ENCODE peak calls at places on chromosomes 3 and 15, in nine cellular contexts. F is uterus, I is HCT116, E is adrenal gland, J is body of pancreas, L is tibial nerve, G is stomach, M is Peyer's patch, C is endothelial cell of umbilical vein. K is an unnamed sample.

GRCh38 chr3:37493485-37494080 is 319.2 kb upstream of the LRRFIP2 start:
- DNase-seq in L (no peak), J (no peak), I (no peak), C (no peak), E (no peak), G (no peak), M (no peak), F (no peak), K (no peak)

GRCh38 chr15:69501456-69501855 is 48.8 kb downstream of the RPLP1 start:
- DNase-seq in I (no peak), C (no peak), J (no peak), M (no peak), G (no peak), L (no peak), F (no peak), E (peak), K (no peak)

GRCh38 chr3:60555704-60556340 is 695.4 kb downstream of the FHIT start:
- DNase-seq in F (no peak), L (no peak), E (no peak), I (no peak), J (no peak), C (no peak), G (no peak), M (no peak), K (no peak)

GRCh38 chr3:192804502-192804901 is 77.2 kb upstream of the FGF12 start:
- DNase-seq in L (no peak), G (no peak), J (no peak), C (no peak), M (no peak), I (no peak), E (no peak), F (no peak), K (no peak)

GRCh38 chr3:151283907-151284461 is 5.6 kb upstream of the P2RY14 start:
- DNase-seq in E (no peak), L (no peak), C (peak), I (no peak), F (peak), G (peak), M (no peak), J (no peak), K (no peak)

GRCh38 chr3:37621771-37622170 is 239.9 kb upstream of the CTDSPL start:
- DNase-seq in G (no peak), M (no peak), I (no peak), F (no peak), E (no peak), C (no peak), J (no peak), L (no peak), K (no peak)

GRCh38 chr3:127073931-127074820 is 91.3 kb downstream of the PLXNA1 start:
- DNase-seq in M (no peak), J (no peak), G (no peak), I (no peak), F (no peak), E (no peak), C (peak), L (no peak), K (no peak)

GRCh38 chr3:194439915-194440550 is 41.0 kb upstream of the GP5 start:
- DNase-seq in J (no peak), G (no peak), I (no peak), L (no peak), E (no peak), M (no peak), F (no peak), C (no peak), K (no peak)

GRCh38 chr15:25170781-25171110 is 216.0 kb downstream of the SNRPN start:
- DNase-seq in L (no peak), I (no peak), G (peak), C (no peak), F (no peak), E (peak), M (peak), J (peak), K (no peak)

GRCh38 chr15:69823223-69823907 is 274.4 kb downstream of the TLE3 start:
- DNase-seq in L (no peak), E (no peak), I (peak), G (no peak), M (no peak), F (no peak), J (no peak), C (peak), K (no peak)

GRCh38 chr15:100880139-100880896 is 687 bp downstream of the ALDH1A3 start:
- DNase-seq in I (no peak), E (no peak), F (no peak), L (no peak), J (no peak), M (no peak), G (no peak), C (no peak), K (no peak)

GRCh38 chr3:128573707-128574162 is 76.9 kb downstream of the RPN1 start:
- DNase-seq in G (no peak), C (peak), M (no peak), E (no peak), J (no peak), F (no peak), I (no peak), L (no peak), K (no peak)

GRCh38 chr15:28051920-28052633 is 47.0 kb downstream of the OCA2 start:
- DNase-seq in C (no peak), G (no peak), E (no peak), L (no peak), M (no peak), J (no peak), I (no peak), F (no peak), K (no peak)

GRCh38 chr3:124063168-124063909 is 71.4 kb upstream of the ROPN1 start:
- DNase-seq in L (no peak), I (no peak), E (peak), G (no peak), F (peak), J (no peak), C (peak), M (no peak), K (no peak)

GRCh38 chr3:61892881-61893280 is 331.5 kb downstream of the PTPRG start:
- DNase-seq in I (no peak), C (no peak), L (no peak), E (no peak), G (no peak), J (no peak), M (no peak), F (no peak), K (no peak)

GRCh38 chr3:80559701-80560100 is 791.9 kb upstream of the ROBO1 start:
- DNase-seq in M (no peak), C (no peak), J (no peak), F (no peak), L (no peak), I (no peak), G (no peak), E (no peak), K (no peak)

GRCh38 chr15:60797444-60798040 is 318.6 kb upstream of the ICE2 start:
- DNase-seq in G (no peak), M (no peak), I (no peak), F (no peak), E (no peak), C (no peak), L (no peak), J (no peak), K (no peak)

GRCh38 chr15:70025413-70026296 is 72.1 kb downstream of the TLE3 start:
- DNase-seq in F (no peak), E (no peak), G (no peak), L (no peak), M (no peak), J (no peak), I (no peak), C (no peak), K (peak)

GRCh38 chr3:191300422-191300821 is 28.8 kb upstream of the CCDC50 start:
- DNase-seq in J (no peak), E (no peak), M (no peak), C (no peak), F (no peak), G (no peak), L (no peak), I (no peak), K (no peak)

GRCh38 chr3:8660271-8660731 is 15.7 kb upstream of the SSUH2 start:
- DNase-seq in M (no peak), C (peak), J (no peak), E (no peak), F (no peak), I (no peak), G (peak), L (no peak), K (no peak)

GRCh38 chr3:112086857-112087524 is 802 bp downstream of the C3orf52 start:
- DNase-seq in G (no peak), J (no peak), F (no peak), M (no peak), L (no peak), C (no peak), E (no peak), I (peak), K (no peak)

GRCh38 chr3:72334681-72335457 is 513.4 kb downstream of the SHQ1 start:
- DNase-seq in G (no peak), I (no peak), M (no peak), F (no peak), C (no peak), J (no peak), L (no peak), E (peak), K (no peak)

GRCh38 chr3:185989511-185989910 is 51.7 kb upstream of the TRA2B start:
- DNase-seq in J (no peak), C (no peak), I (no peak), L (no peak), E (no peak), G (no peak), F (no peak), M (no peak), K (no peak)

GRCh38 chr3:4995500-4996053 is 16.3 kb downstream of the BHLHE40 start:
- DNase-seq in M (no peak), L (no peak), I (peak), G (no peak), C (no peak), J (no peak), E (peak), F (no peak), K (peak)

GRCh38 chr3:194640829-194641228 is 7.6 kb upstream of the TMEM44 start:
- DNase-seq in E (peak), M (no peak), G (no peak), C (peak), I (peak), J (no peak), F (no peak), L (no peak), K (no peak)

GRCh38 chr3:63076357-63076756 is 201.1 kb upstream of the CADPS start:
- DNase-seq in J (no peak), E (no peak), L (no peak), I (no peak), G (no peak), C (no peak), M (no peak), F (no peak), K (no peak)

GRCh38 chr3:44554626-44555592 is at the start of gene ZKSCAN7:
- DNase-seq in I (no peak), L (peak), G (peak), F (peak), E (peak), J (peak), M (peak), C (peak), K (peak)

GRCh38 chr3:194785315-194785714 is 99.6 kb downstream of the FAM43A start:
- DNase-seq in C (peak), M (no peak), I (no peak), J (no peak), L (no peak), E (no peak), G (no peak), F (no peak), K (no peak)

DNA sequence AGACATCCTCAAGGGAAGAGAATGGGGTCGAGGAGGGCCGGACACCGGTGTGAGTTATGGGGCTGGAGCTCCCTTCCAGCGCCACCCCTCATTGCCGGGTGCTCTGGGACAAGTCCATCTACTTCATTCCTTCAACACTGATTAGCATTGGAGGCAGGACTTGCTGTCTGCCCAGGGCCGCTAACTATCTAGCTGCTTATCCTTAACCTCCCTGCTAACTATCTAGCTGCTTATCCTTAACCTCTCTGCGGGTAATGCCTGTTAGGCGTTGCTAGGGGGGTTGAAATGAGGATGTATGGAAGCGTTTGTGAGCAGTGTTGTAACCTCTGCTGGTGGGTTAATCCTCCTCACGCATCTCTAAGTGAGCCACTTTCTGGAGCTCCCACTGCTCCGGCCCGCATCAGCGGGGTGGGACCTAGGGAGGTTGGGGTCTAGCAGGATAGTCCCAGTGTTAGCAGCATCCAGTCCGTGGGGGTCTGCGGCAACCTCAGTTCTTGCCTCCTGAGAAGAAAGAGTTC is 10.9 kb upstream of the CHAC1 start:
- DNase-seq in C (no peak), F (no peak), J (no peak), G (no peak), M (no peak), I (no peak), L (no peak), E (no peak), K (no peak)
- H3K4me3 ChIP-seq in C (peak), F (peak), J (no peak), G (peak), M (peak), I (peak), L (peak), E (no peak), K (peak)

DNA sequence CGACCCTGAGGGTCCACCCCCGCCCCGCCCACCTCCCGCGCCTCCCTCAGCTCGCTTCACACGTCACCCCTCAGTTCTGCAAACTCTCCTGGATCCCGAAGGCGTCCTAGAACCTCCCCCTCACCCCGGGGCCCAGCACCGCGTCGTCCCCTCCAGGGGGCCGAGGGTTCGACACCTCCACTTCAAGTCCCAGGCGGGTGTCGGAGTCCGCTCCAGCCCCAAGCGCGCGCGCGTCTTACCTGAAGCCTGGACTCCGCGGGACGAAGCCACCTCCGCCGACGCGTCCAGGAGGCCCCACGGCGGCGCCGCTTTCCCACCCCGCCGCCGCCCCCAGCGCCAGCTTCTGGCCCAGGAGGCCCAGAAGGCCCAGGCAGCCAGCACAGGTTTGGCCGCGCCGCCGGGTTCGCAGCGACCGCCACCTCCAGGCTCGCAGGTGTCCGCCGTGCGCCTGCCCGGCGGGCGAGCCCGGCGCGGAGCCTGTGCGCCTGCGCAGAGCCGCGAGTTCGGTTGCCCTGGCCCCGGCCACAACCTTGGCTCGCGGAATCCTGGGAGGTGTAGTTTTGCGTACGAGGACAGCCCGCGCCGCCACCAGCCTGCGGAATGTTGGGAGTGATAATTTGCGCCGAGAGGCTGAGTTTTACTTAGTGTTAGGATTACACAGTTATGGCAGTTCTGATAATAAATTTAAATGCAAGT is at the start of gene POMGNT2:
- DNase-seq in C (peak), J (peak), F (peak), M (peak), E (peak), L (peak), I (peak), G (peak), K (peak)
- TF ChIP-seq POLR2A in C (no peak), J (peak), F (peak), M (no peak), E (peak), L (peak), I (peak), G (no peak), K (peak)

GRCh38 chr15:77654975-77655374 is 22.3 kb upstream of the LINGO1 start:
- DNase-seq in M (no peak), J (no peak), G (no peak), L (no peak), F (no peak), C (no peak), I (peak), E (no peak), K (no peak)
- TF ChIP-seq CTCF in M (no peak), J (peak), G (no peak), L (no peak), F (no peak), C (peak), I (peak), E (peak), K (no peak)

GRCh38 chr15:68420186-68420684 is 11.7 kb downstream of the ITGA11 start:
- DNase-seq in M (no peak), I (no peak), L (no peak), J (no peak), F (peak), E (peak), G (no peak), C (no peak), K (no peak)
- H3K4me3 ChIP-seq in M (no peak), I (no peak), L (no peak), J (no peak), F (no peak), E (no peak), G (no peak), C (no peak), K (no peak)

DNA sequence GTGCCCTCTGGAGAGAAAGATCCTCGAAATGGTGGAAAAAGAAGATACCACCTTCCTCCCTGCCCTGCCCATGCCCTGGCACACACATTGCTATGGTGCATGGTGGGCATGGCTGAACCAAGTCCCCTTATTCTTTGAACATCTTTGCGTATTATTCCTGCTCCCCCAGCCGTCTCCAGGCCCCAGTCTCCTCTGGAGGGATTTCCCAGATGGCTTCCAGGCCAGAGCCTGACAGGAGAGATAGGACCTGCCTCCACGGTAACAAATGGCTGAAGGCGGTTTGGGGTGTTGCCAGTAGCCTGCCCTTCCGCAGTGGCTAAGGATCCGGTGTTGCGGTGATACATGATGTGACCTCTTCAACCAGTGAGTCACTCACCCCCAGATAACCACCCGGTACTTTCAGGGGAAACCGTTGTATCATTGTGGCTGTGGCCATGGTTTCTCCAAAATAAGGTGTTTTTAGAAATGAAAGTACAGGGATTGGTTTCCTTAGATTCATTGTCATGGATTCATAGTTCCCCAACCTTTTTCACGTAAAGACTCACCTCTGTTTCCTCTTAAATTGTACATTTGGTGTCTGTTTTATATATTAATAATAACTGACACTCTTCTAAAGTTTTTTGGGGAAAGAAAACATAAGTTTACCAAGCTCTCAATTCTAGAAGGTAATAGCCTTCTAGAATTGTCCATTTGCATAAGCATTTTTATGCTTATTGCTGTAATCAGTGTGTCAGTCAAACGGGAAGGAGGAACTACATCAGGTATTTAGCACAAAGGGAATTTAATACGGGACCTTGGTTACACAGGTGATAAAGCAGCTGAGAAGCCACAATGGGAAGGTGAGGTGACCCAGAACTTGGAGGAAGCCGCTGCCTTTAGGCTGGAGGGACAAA is 25.9 kb downstream of the SMAD3 start:
- DNase-seq in E (peak), J (peak), L (no peak), F (peak), G (peak), I (peak), M (peak), C (peak), K (peak)
- TF ChIP-seq POLR2A in E (no peak), J (no peak), L (no peak), F (no peak), G (no peak), I (no peak), M (no peak), C (peak), K (peak)

DNA sequence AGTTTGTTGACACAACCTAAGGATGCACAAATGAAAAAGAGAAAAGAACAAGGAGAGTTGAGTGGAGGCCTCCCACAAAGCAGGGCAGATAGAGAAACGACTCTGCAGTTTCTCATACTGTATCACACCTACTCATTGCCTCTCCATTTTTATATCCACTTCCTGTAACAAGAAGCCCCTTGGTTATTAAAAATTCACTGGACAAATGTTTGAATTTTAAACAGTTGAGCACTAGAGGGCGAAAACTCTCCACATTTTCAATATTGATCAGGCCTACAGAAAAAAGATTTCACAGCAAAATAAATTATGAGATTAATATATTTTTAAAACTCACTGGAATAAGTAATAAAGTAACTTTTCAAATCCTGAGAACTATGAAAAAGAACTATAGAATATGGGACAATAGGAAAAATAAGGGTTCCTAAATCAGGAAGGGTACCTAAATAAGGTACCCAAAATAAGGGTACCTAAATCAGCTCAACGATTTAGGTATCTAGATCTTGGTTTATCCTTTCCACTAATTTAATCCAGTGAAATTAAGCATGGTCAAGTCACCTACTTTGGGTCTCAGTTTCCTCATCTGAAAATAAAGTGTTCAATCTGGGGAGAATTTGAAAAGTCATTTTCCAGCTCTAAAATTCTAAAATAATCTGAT is 47.0 kb upstream of the PPIB start:
- DNase-seq in G (no peak), M (no peak), F (no peak), E (no peak), J (no peak), C (peak), L (no peak), I (peak), K (no peak)
- TF ChIP-seq CTCF in G (no peak), M (peak), F (peak), E (peak), J (peak), C (peak), L (peak), I (peak), K (peak)

GRCh38 chr15:49273734-49274318 is 103.8 kb downstream of the GALK2 start:
- DNase-seq in E (no peak), F (no peak), C (no peak), J (no peak), L (no peak), M (no peak), I (no peak), G (no peak), K (no peak)
- H3K4me3 ChIP-seq in E (no peak), F (no peak), C (no peak), J (no peak), L (no peak), M (no peak), I (no peak), G (no peak), K (no peak)

GRCh38 chr15:34582461-34583357 is 742 bp downstream of the GOLGA8B start:
- DNase-seq in L (no peak), J (peak), I (peak), F (no peak), C (peak), M (peak), E (no peak), G (peak), K (no peak)
- TF ChIP-seq POLR2A in L (no peak), J (peak), I (peak), F (no peak), C (no peak), M (peak), E (no peak), G (no peak), K (no peak)

K was measured in gastrocnemius medialis.